ENCODE peak calls at places on chromosomes 6 and 20, in ten cellular contexts. One of them, this sample, is unnamed.

GRCh38 chr6:167153523-167153959 is 4.2 kb downstream of the GPR31 start:
- DNase-seq in NB4: peak
- DNase-seq in AG09309: no peak
- DNase-seq in spleen: peak
- DNase-seq in astrocyte: peak
- DNase-seq in psoas muscle: no peak
- DNase-seq in fibroblast of pulmonary artery: peak
- DNase-seq in HCT116: no peak
- DNase-seq in fibroblast of villous mesenchyme: no peak
- DNase-seq in mammary epithelial cell: no peak
- DNase-seq in this sample: no peak

GRCh38 chr6:138609801-138610430 is 110.6 kb upstream of the NHSL1 start:
- DNase-seq in NB4: no peak
- DNase-seq in AG09309: no peak
- DNase-seq in spleen: no peak
- DNase-seq in astrocyte: no peak
- DNase-seq in psoas muscle: no peak
- DNase-seq in fibroblast of pulmonary artery: no peak
- DNase-seq in HCT116: no peak
- DNase-seq in fibroblast of villous mesenchyme: no peak
- DNase-seq in mammary epithelial cell: no peak
- DNase-seq in this sample: no peak

GRCh38 chr6:36110863-36111262 is 19.4 kb upstream of the MAPK13 start:
- DNase-seq in NB4: no peak
- DNase-seq in AG09309: no peak
- DNase-seq in spleen: no peak
- DNase-seq in astrocyte: no peak
- DNase-seq in psoas muscle: no peak
- DNase-seq in fibroblast of pulmonary artery: no peak
- DNase-seq in HCT116: no peak
- DNase-seq in fibroblast of villous mesenchyme: no peak
- DNase-seq in mammary epithelial cell: no peak
- DNase-seq in this sample: no peak

GRCh38 chr20:62519826-62520225 is 44.0 kb upstream of the GATA5 start:
- DNase-seq in NB4: no peak
- DNase-seq in AG09309: no peak
- DNase-seq in spleen: no peak
- DNase-seq in astrocyte: no peak
- DNase-seq in psoas muscle: no peak
- DNase-seq in fibroblast of pulmonary artery: no peak
- DNase-seq in HCT116: no peak
- DNase-seq in fibroblast of villous mesenchyme: no peak
- DNase-seq in mammary epithelial cell: no peak
- DNase-seq in this sample: no peak

GRCh38 chr6:53854843-53855567 is 60.2 kb downstream of the LRRC1 start:
- DNase-seq in NB4: no peak
- DNase-seq in AG09309: no peak
- DNase-seq in spleen: no peak
- DNase-seq in astrocyte: no peak
- DNase-seq in psoas muscle: no peak
- DNase-seq in fibroblast of pulmonary artery: no peak
- DNase-seq in HCT116: no peak
- DNase-seq in fibroblast of villous mesenchyme: no peak
- DNase-seq in mammary epithelial cell: peak
- DNase-seq in this sample: no peak

GRCh38 chr6:46392294-46392693 is 99.0 kb downstream of the RCAN2 start:
- DNase-seq in NB4: no peak
- DNase-seq in AG09309: no peak
- DNase-seq in spleen: no peak
- DNase-seq in astrocyte: no peak
- DNase-seq in psoas muscle: no peak
- DNase-seq in fibroblast of pulmonary artery: no peak
- DNase-seq in HCT116: no peak
- DNase-seq in fibroblast of villous mesenchyme: no peak
- DNase-seq in mammary epithelial cell: no peak
- DNase-seq in this sample: no peak

GRCh38 chr6:143224516-143224915 is 163.8 kb downstream of the AIG1 start:
- DNase-seq in NB4: no peak
- DNase-seq in AG09309: no peak
- DNase-seq in spleen: no peak
- DNase-seq in astrocyte: no peak
- DNase-seq in psoas muscle: no peak
- DNase-seq in fibroblast of pulmonary artery: peak
- DNase-seq in HCT116: no peak
- DNase-seq in fibroblast of villous mesenchyme: no peak
- DNase-seq in mammary epithelial cell: peak
- DNase-seq in this sample: no peak

GRCh38 chr20:41234546-41234945 is 83.0 kb downstream of the ZHX3 start:
- DNase-seq in NB4: no peak
- DNase-seq in AG09309: no peak
- DNase-seq in spleen: no peak
- DNase-seq in astrocyte: no peak
- DNase-seq in psoas muscle: peak
- DNase-seq in fibroblast of pulmonary artery: no peak
- DNase-seq in HCT116: no peak
- DNase-seq in fibroblast of villous mesenchyme: no peak
- DNase-seq in mammary epithelial cell: no peak
- DNase-seq in this sample: no peak

GRCh38 chr20:62776692-62777527 is 19.4 kb upstream of the MRGBP start:
- DNase-seq in NB4: peak
- DNase-seq in AG09309: no peak
- DNase-seq in spleen: peak
- DNase-seq in astrocyte: no peak
- DNase-seq in psoas muscle: no peak
- DNase-seq in fibroblast of pulmonary artery: no peak
- DNase-seq in HCT116: peak
- DNase-seq in fibroblast of villous mesenchyme: no peak
- DNase-seq in mammary epithelial cell: peak
- DNase-seq in this sample: no peak

GRCh38 chr6:12288211-12288618 is 1.9 kb upstream of the EDN1 start:
- DNase-seq in NB4: peak
- DNase-seq in AG09309: no peak
- DNase-seq in spleen: peak
- DNase-seq in astrocyte: no peak
- DNase-seq in psoas muscle: peak
- DNase-seq in fibroblast of pulmonary artery: no peak
- DNase-seq in HCT116: no peak
- DNase-seq in fibroblast of villous mesenchyme: no peak
- DNase-seq in mammary epithelial cell: peak
- DNase-seq in this sample: no peak

GRCh38 chr6:10850728-10851127 is 12.4 kb upstream of the MAK start:
- DNase-seq in NB4: no peak
- DNase-seq in AG09309: no peak
- DNase-seq in spleen: no peak
- DNase-seq in astrocyte: no peak
- DNase-seq in psoas muscle: no peak
- DNase-seq in fibroblast of pulmonary artery: no peak
- DNase-seq in HCT116: no peak
- DNase-seq in fibroblast of villous mesenchyme: no peak
- DNase-seq in mammary epithelial cell: no peak
- DNase-seq in this sample: no peak

GRCh38 chr6:21827425-21828192 is 234.1 kb downstream of the SOX4 start:
- DNase-seq in NB4: no peak
- DNase-seq in AG09309: no peak
- DNase-seq in spleen: no peak
- DNase-seq in astrocyte: no peak
- DNase-seq in psoas muscle: no peak
- DNase-seq in fibroblast of pulmonary artery: no peak
- DNase-seq in HCT116: no peak
- DNase-seq in fibroblast of villous mesenchyme: peak
- DNase-seq in mammary epithelial cell: no peak
- DNase-seq in this sample: no peak

GRCh38 chr20:53935353-53936084 is 134.9 kb downstream of the BCAS1 start:
- DNase-seq in NB4: peak
- DNase-seq in AG09309: no peak
- DNase-seq in spleen: no peak
- DNase-seq in astrocyte: no peak
- DNase-seq in psoas muscle: no peak
- DNase-seq in fibroblast of pulmonary artery: no peak
- DNase-seq in HCT116: no peak
- DNase-seq in fibroblast of villous mesenchyme: no peak
- DNase-seq in mammary epithelial cell: no peak
- DNase-seq in this sample: no peak

GRCh38 chr6:148628251-148628650 is 118.6 kb upstream of the UST start:
- DNase-seq in NB4: no peak
- DNase-seq in AG09309: no peak
- DNase-seq in spleen: no peak
- DNase-seq in astrocyte: no peak
- DNase-seq in psoas muscle: no peak
- DNase-seq in fibroblast of pulmonary artery: no peak
- DNase-seq in HCT116: no peak
- DNase-seq in fibroblast of villous mesenchyme: no peak
- DNase-seq in mammary epithelial cell: no peak
- DNase-seq in this sample: no peak

GRCh38 chr6:35602133-35602946 is 86.4 kb downstream of the FKBP5 start:
- DNase-seq in NB4: peak
- DNase-seq in AG09309: no peak
- DNase-seq in spleen: peak
- DNase-seq in astrocyte: peak
- DNase-seq in psoas muscle: no peak
- DNase-seq in fibroblast of pulmonary artery: peak
- DNase-seq in HCT116: no peak
- DNase-seq in fibroblast of villous mesenchyme: peak
- DNase-seq in mammary epithelial cell: peak
- DNase-seq in this sample: peak

GRCh38 chr6:133973109-133973971 is 20.3 kb downstream of the TBPL1 start:
- DNase-seq in NB4: peak
- DNase-seq in AG09309: no peak
- DNase-seq in spleen: no peak
- DNase-seq in astrocyte: no peak
- DNase-seq in psoas muscle: no peak
- DNase-seq in fibroblast of pulmonary artery: peak
- DNase-seq in HCT116: peak
- DNase-seq in fibroblast of villous mesenchyme: peak
- DNase-seq in mammary epithelial cell: peak
- DNase-seq in this sample: no peak

GRCh38 chr6:157804448-157805327 is 18.4 kb upstream of the SNX9 start:
- DNase-seq in NB4: no peak
- DNase-seq in AG09309: no peak
- DNase-seq in spleen: no peak
- DNase-seq in astrocyte: no peak
- DNase-seq in psoas muscle: no peak
- DNase-seq in fibroblast of pulmonary artery: no peak
- DNase-seq in HCT116: no peak
- DNase-seq in fibroblast of villous mesenchyme: no peak
- DNase-seq in mammary epithelial cell: no peak
- DNase-seq in this sample: no peak

GRCh38 chr6:157800420-157801237 is 22.4 kb upstream of the SNX9 start:
- DNase-seq in NB4: peak
- DNase-seq in AG09309: peak
- DNase-seq in spleen: no peak
- DNase-seq in astrocyte: peak
- DNase-seq in psoas muscle: no peak
- DNase-seq in fibroblast of pulmonary artery: peak
- DNase-seq in HCT116: no peak
- DNase-seq in fibroblast of villous mesenchyme: peak
- DNase-seq in mammary epithelial cell: peak
- DNase-seq in this sample: no peak

GRCh38 chr6:157795826-157796225 is 27.2 kb upstream of the SNX9 start:
- DNase-seq in NB4: no peak
- DNase-seq in AG09309: no peak
- DNase-seq in spleen: no peak
- DNase-seq in astrocyte: no peak
- DNase-seq in psoas muscle: no peak
- DNase-seq in fibroblast of pulmonary artery: no peak
- DNase-seq in HCT116: no peak
- DNase-seq in fibroblast of villous mesenchyme: no peak
- DNase-seq in mammary epithelial cell: no peak
- DNase-seq in this sample: no peak

GRCh38 chr6:157798851-157799250 is 24.2 kb upstream of the SNX9 start:
- DNase-seq in NB4: peak
- DNase-seq in AG09309: no peak
- DNase-seq in spleen: no peak
- DNase-seq in astrocyte: no peak
- DNase-seq in psoas muscle: no peak
- DNase-seq in fibroblast of pulmonary artery: no peak
- DNase-seq in HCT116: no peak
- DNase-seq in fibroblast of villous mesenchyme: no peak
- DNase-seq in mammary epithelial cell: no peak
- DNase-seq in this sample: no peak
- H3K4me3 ChIP-seq in NB4: no peak
- H3K4me3 ChIP-seq in AG09309: no peak
- H3K4me3 ChIP-seq in spleen: no peak
- H3K4me3 ChIP-seq in astrocyte: no peak
- H3K4me3 ChIP-seq in psoas muscle: no peak
- H3K4me3 ChIP-seq in fibroblast of pulmonary artery: no peak
- H3K4me3 ChIP-seq in HCT116: no peak
- H3K4me3 ChIP-seq in fibroblast of villous mesenchyme: no peak
- H3K4me3 ChIP-seq in mammary epithelial cell: no peak
- H3K4me3 ChIP-seq in this sample: no peak

GRCh38 chr20:50370036-50370566 is 140.1 kb upstream of the PTPN1 start:
- DNase-seq in NB4: no peak
- DNase-seq in AG09309: no peak
- DNase-seq in spleen: no peak
- DNase-seq in astrocyte: no peak
- DNase-seq in psoas muscle: no peak
- DNase-seq in fibroblast of pulmonary artery: no peak
- DNase-seq in HCT116: no peak
- DNase-seq in fibroblast of villous mesenchyme: no peak
- DNase-seq in mammary epithelial cell: no peak
- DNase-seq in this sample: no peak
- TF ChIP-seq CTCF in NB4: no peak
- TF ChIP-seq CTCF in AG09309: no peak
- TF ChIP-seq CTCF in spleen: no peak
- TF ChIP-seq CTCF in astrocyte: no peak
- TF ChIP-seq CTCF in psoas muscle: no peak
- TF ChIP-seq CTCF in fibroblast of pulmonary artery: no peak
- TF ChIP-seq CTCF in HCT116: no peak
- TF ChIP-seq CTCF in fibroblast of villous mesenchyme: no peak
- TF ChIP-seq CTCF in mammary epithelial cell: no peak
- TF ChIP-seq CTCF in this sample: no peak

DNA sequence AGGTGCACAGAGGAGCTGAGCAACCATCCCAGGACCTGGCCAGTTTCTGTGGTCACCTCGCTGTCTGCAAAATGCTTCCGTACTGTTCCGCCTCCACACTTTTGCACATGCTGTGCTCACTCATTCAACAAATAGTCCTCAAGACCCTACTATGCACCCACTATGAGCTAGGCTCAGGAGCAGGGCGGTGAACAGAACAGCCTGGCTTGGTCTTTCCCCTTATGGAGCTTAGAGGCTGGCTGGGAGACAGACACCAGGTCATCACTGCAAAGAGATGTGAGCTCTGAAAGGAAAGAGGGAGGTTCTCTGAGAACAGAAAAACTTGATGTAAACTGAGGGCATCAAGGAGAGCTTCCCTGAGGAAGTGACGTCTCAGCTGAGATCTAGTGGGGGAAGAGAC is 30.9 kb upstream of the TGM2 start:
- DNase-seq in NB4: no peak
- DNase-seq in AG09309: no peak
- DNase-seq in spleen: no peak
- DNase-seq in astrocyte: no peak
- DNase-seq in psoas muscle: no peak
- DNase-seq in fibroblast of pulmonary artery: no peak
- DNase-seq in HCT116: no peak
- DNase-seq in fibroblast of villous mesenchyme: no peak
- DNase-seq in mammary epithelial cell: no peak
- DNase-seq in this sample: no peak
- H3K4me3 ChIP-seq in NB4: no peak
- H3K4me3 ChIP-seq in AG09309: no peak
- H3K4me3 ChIP-seq in spleen: no peak
- H3K4me3 ChIP-seq in astrocyte: no peak
- H3K4me3 ChIP-seq in psoas muscle: no peak
- H3K4me3 ChIP-seq in fibroblast of pulmonary artery: no peak
- H3K4me3 ChIP-seq in HCT116: no peak
- H3K4me3 ChIP-seq in fibroblast of villous mesenchyme: no peak
- H3K4me3 ChIP-seq in mammary epithelial cell: no peak
- H3K4me3 ChIP-seq in this sample: no peak

GRCh38 chr6:117829594-117830319 is 77.3 kb upstream of the SLC35F1 start:
- DNase-seq in NB4: peak
- DNase-seq in AG09309: no peak
- DNase-seq in spleen: no peak
- DNase-seq in astrocyte: peak
- DNase-seq in psoas muscle: no peak
- DNase-seq in fibroblast of pulmonary artery: peak
- DNase-seq in HCT116: peak
- DNase-seq in fibroblast of villous mesenchyme: peak
- DNase-seq in mammary epithelial cell: peak
- DNase-seq in this sample: peak
- TF ChIP-seq CTCF in NB4: peak
- TF ChIP-seq CTCF in AG09309: peak
- TF ChIP-seq CTCF in spleen: no peak
- TF ChIP-seq CTCF in astrocyte: peak
- TF ChIP-seq CTCF in psoas muscle: no peak
- TF ChIP-seq CTCF in fibroblast of pulmonary artery: peak
- TF ChIP-seq CTCF in HCT116: peak
- TF ChIP-seq CTCF in fibroblast of villous mesenchyme: peak
- TF ChIP-seq CTCF in mammary epithelial cell: peak
- TF ChIP-seq CTCF in this sample: peak